ENCODE peak calls at places on chromosome 1, in five cellular contexts. B, E, L, Q and V are unnamed samples. For H3K36me3, the result is how much of the 10 kb centered on the place peaks cover.

GRCh38 chr1:78079580-78079979 is 33.8 kb downstream of the GIPC2 start:
- DNase-seq in E (no peak), Q (no peak), L (no peak), B (no peak), V (no peak)

GRCh38 chr1:182304218-182305016 is 87.2 kb downstream of the GLUL start:
- DNase-seq in Q (no peak), B (no peak), L (no peak), E (peak), V (peak)

GRCh38 chr1:46517010-46517600 is 27.5 kb downstream of the DMBX1 start:
- DNase-seq in L (peak), Q (no peak), B (peak), E (no peak), V (no peak)

GRCh38 chr1:64864018-64864945 is 102.1 kb downstream of the JAK1 start:
- DNase-seq in E (no peak), Q (no peak), B (no peak), L (peak), V (peak)

GRCh38 chr1:208433086-208433485 is 188.9 kb upstream of the PLXNA2 start:
- DNase-seq in E (no peak), B (no peak), L (no peak), Q (no peak), V (no peak)

GRCh38 chr1:22131875-22132486 is 10.9 kb downstream of the WNT4 start:
- DNase-seq in L (peak), B (no peak), E (no peak), Q (no peak), V (no peak)

GRCh38 chr1:6962390-6962955 is 177.2 kb downstream of the CAMTA1 start:
- DNase-seq in E (peak), L (peak), B (peak), Q (no peak), V (peak)

GRCh38 chr1:74712863-74713262 is 20.0 kb downstream of the CRYZ start:
- DNase-seq in E (no peak), B (no peak), Q (no peak), L (no peak), V (no peak)

GRCh38 chr1:228399531-228400236 is 7.0 kb downstream of the TRIM11 start:
- DNase-seq in Q (no peak), L (peak), B (peak), E (no peak), V (no peak)
- H3K36me3 ChIP-seq in Q (under half), L (half or more), B (under half), E (under half), V (under half)

DNA sequence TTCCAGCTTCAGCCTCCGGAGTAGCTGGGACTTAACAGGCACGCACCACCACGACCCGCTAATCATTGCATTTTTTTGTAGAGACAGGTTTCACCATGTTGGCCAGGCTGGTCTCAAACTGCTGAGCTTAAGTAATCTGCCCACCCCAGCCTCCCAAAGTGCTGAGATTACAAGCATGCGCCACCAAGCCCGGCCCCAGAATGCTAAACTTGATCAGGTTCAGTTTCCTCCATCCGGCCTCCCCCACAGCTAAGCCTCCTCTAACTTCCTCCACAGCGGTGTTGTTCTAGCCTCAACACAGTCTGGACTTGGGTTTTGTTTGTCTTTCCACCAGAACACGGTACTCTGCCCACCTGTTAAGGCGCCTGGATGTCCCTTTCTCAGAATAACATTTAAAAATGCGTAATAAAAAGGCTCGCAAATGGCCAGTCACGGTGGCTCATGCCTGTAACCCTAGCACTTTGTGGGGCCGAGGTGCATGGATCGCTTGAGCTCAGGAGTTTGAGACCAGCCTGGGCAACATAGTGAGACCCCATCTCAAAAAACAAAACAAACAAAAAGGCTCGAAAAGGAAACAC is 2.4 kb downstream of the PARP1 start:
- DNase-seq in Q (no peak), L (peak), E (no peak), B (no peak), V (no peak)
- TF ChIP-seq POLR2A in Q (no peak), L (no peak), E (no peak), B (no peak), V (no peak)

DNA sequence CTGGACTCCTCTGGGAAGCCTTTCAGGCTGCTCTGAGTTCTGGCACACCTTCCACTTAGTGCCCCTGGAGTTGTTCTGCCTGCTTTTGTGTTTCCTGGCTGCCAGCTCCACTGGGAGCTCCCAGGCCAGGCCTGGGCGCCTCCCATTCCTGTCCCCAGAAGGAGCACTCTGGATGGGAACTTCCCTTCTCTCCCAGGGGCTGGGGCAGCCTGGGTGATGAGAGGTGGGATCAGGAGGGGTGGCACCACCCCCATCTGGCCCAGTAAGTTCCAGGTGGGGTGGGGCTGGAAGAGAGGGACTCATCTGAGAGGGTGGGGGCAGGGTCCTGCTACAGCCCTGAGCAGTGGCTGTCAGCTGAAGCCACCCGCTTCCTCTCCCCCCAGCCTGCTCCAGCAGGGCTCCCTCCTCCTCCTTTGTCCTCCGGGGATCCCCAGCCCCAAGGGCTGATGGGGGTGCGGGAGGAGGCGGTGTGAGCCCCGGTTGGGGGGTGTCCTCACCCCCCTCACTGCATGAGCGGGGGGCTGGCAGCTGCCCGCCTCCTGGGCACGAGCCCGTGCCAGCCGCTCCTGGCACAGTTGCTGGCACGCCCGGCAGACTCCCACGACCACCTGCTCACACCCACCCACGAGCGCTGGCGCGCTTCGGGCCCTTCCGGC is 4.7 kb downstream of the FOXO6 start:
- DNase-seq in E (no peak), L (no peak), Q (no peak), B (no peak), V (no peak)
- H3K4me3 ChIP-seq in E (peak), L (peak), Q (peak), B (peak), V (peak)

DNA sequence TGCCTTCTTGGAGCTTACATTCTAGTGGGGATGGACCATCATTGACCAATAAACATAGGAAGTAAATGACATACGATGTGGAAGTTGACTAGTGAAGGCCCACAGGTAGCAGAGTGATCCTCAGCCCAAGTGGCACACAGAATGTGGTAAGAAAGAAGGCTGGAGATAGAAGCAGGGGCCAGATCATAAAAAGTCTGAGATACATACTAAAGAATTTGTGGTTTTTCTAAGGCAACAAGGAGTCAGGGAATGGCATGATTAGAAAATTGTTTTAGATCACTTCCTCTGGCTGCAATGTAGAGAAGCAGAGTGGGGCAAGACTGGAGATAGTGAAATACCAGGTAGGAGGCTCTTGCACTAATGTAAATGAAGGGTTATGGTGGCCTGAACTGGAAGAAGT is 154.0 kb downstream of the VPS13D start:
- DNase-seq in Q (no peak), L (no peak), E (no peak), B (no peak), V (no peak)
- H3K36me3 ChIP-seq in Q (half or more), L (half or more), E (under half), B (under half), V (under half)